ENCODE peak calls at places on chromosomes 1 and 21, in four cellular contexts. I is GM12878, U is K562, L is HepG2. N is an unnamed sample.

GRCh38 chr1:174165471-174166137 is 6.3 kb downstream of the RABGAP1L start:
- DNase-seq in I (no peak), U (peak), L (no peak), N (no peak)

GRCh38 chr1:201358596-201358995 is 18.9 kb downstream of the TNNT2 start:
- DNase-seq in I (no peak), U (no peak), L (no peak), N (no peak)

GRCh38 chr1:48177257-48177656 is 45.3 kb upstream of the SLC5A9 start:
- DNase-seq in I (no peak), U (peak), L (no peak), N (no peak)

GRCh38 chr1:18575620-18576019 is 55.0 kb upstream of the PAX7 start:
- DNase-seq in I (no peak), U (peak), L (peak), N (peak)

GRCh38 chr1:19731311-19731821 is 66.7 kb downstream of the HTR6 start:
- DNase-seq in I (no peak), U (no peak), L (no peak), N (no peak)

GRCh38 chr21:24223625-24224024 is 1383.7 kb downstream of the MRPL39 start:
- DNase-seq in I (no peak), U (no peak), L (no peak), N (no peak)

GRCh38 chr1:201653883-201654282 is 115.0 kb downstream of the NAV1 start:
- DNase-seq in I (no peak), U (no peak), L (no peak), N (no peak)

GRCh38 chr21:16330340-16331319 is 600.8 kb downstream of the USP25 start:
- DNase-seq in I (no peak), U (peak), L (peak), N (peak)

GRCh38 chr21:41219498-41220207 is 51.7 kb downstream of the BACE2 start:
- DNase-seq in I (no peak), U (no peak), L (no peak), N (no peak)

GRCh38 chr1:10679521-10680220 is 116.8 kb downstream of the CASZ1 start:
- DNase-seq in I (no peak), U (peak), L (peak), N (no peak)

GRCh38 chr1:16716691-16717173 is 23.6 kb upstream of the RNU1-4 start:
- DNase-seq in I (no peak), U (peak), L (no peak), N (no peak)

GRCh38 chr1:115655916-115656315 is 14.1 kb downstream of the VANGL1 start:
- DNase-seq in I (no peak), U (no peak), L (no peak), N (no peak)

GRCh38 chr21:38140192-38140905 is 116.4 kb upstream of the KCNJ15 start:
- DNase-seq in I (no peak), U (no peak), L (no peak), N (peak)

GRCh38 chr1:66533804-66534745 is at the start of gene SGIP1:
- DNase-seq in I (no peak), U (peak), L (no peak), N (no peak)

GRCh38 chr1:51622455-51622913 is 5.6 kb downstream of the OSBPL9 start:
- DNase-seq in I (no peak), U (peak), L (peak), N (peak)

GRCh38 chr1:171179323-171180227 is 5.5 kb upstream of the FMO2 start:
- DNase-seq in I (no peak), U (no peak), L (no peak), N (no peak)

GRCh38 chr21:43374228-43374885 is 52.6 kb downstream of the SIK1 start:
- DNase-seq in I (no peak), U (no peak), L (no peak), N (no peak)

GRCh38 chr21:43373387-43374227 is 53.3 kb downstream of the SIK1 start:
- DNase-seq in I (no peak), U (no peak), L (no peak), N (no peak)

GRCh38 chr21:43375827-43376795 is 50.8 kb downstream of the SIK1 start:
- DNase-seq in I (no peak), U (no peak), L (no peak), N (no peak)

GRCh38 chr21:43372663-43373386 is 54.1 kb downstream of the SIK1 start:
- DNase-seq in I (no peak), U (no peak), L (no peak), N (no peak)

DNA sequence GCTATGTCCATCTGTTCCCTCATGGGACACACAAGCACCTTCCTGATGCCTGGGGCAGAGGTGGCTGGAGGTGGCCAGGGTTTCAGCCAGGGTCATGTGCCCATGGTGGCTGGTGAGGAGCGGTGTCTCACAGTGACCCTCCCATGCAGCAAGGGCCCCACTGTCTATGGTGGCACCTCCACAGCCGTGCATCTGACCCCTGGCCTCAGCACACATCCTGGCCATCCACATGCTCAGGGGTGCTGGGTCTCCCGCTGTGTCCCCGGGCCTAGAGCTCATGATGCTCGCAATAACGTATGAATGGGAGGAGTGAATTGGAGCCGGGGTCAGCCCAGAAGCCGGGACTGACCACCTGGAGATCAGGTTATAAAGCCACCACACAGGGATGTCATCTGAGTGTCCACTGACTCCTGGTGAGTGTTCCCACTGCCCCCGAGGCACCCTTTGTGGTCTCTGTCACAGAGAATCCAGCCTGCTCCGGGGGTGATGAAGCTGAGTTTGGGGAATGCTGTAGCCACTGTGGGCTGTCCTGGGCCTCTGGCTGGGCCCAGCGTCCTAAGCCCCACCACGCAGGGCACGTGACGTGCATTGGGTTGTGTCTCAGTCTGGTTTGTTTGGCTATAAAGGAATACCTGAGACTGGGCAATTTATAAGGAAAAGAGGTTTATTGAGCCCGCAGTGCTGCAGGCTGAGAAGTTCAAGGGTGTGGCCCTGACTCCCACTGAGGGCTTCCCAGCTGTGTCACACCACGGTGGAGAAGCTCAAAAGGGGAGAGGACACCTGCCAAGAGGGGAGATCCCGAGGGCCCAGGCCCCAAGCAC is 51.7 kb downstream of the SIK1 start:
- DNase-seq in I (no peak), U (no peak), L (no peak), N (no peak)
- TF ChIP-seq CHD4 in I (no peak), U (no peak), L (no peak), N (no peak)

DNA sequence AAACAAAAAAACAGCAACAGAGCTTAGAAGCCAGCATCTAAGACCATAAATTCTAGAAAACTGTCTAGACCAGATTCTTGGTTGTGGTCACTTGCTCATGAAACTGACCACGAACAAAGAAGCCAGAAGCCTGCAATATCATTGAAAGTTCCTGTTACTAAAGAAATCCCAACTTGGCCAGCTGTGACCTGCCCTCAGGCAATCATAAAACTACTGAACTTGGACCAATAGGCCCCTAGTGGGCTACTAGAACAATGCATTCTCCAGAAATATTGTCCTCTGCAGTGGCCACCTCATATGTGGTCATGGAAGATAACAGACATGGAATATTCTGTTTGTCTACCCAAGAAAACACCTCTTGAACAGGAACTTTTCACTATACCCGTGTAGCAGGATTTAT is 87.7 kb downstream of the SPATA17 start:
- DNase-seq in I (no peak), U (no peak), L (no peak), N (no peak)
- TF ChIP-seq SMC3 in I (no peak), U (no peak), L (no peak), N (no peak)

GRCh38 chr1:152037920-152038658 is 1.3 kb upstream of the S100A11 start:
- DNase-seq in I (no peak), U (no peak), L (no peak), N (no peak)
- TF ChIP-seq CHD4 in I (no peak), U (no peak), L (no peak), N (no peak)

GRCh38 chr1:212366901-212367300 is 47.8 kb downstream of the PACC1 start:
- DNase-seq in I (no peak), U (no peak), L (no peak), N (no peak)

GRCh38 chr1:212364985-212365384 is 49.7 kb downstream of the PACC1 start:
- DNase-seq in I (no peak), U (no peak), L (no peak), N (no peak)

GRCh38 chr1:212367474-212368072 is 47.1 kb downstream of the PACC1 start:
- DNase-seq in I (no peak), U (no peak), L (no peak), N (no peak)

GRCh38 chr1:212368073-212368484 is 46.6 kb downstream of the PACC1 start:
- DNase-seq in I (peak), U (peak), L (peak), N (peak)
- TF ChIP-seq SMC3 in I (peak), U (peak), L (peak), N (peak)

GRCh38 chr1:225737179-225737578 is 40.4 kb upstream of the SRP9 start:
- DNase-seq in I (no peak), U (no peak), L (no peak), N (peak)

GRCh38 chr1:225737866-225738265 is 39.8 kb upstream of the SRP9 start:
- DNase-seq in I (no peak), U (no peak), L (no peak), N (no peak)

GRCh38 chr1:225735252-225736149 is 42.1 kb upstream of the SRP9 start:
- DNase-seq in I (no peak), U (no peak), L (peak), N (peak)

GRCh38 chr1:225736651-225737097 is 41.0 kb upstream of the SRP9 start:
- DNase-seq in I (no peak), U (no peak), L (no peak), N (no peak)

GRCh38 chr1:225733254-225733653 is 44.4 kb upstream of the SRP9 start:
- DNase-seq in I (no peak), U (no peak), L (peak), N (no peak)
- TF ChIP-seq CHD4 in I (no peak), U (no peak), L (no peak), N (no peak)

GRCh38 chr1:8671313-8671917 is 146.0 kb downstream of the RERE start:
- DNase-seq in I (no peak), U (peak), L (peak), N (peak)
- TF ChIP-seq SMC3 in I (peak), U (peak), L (peak), N (peak)

DNA sequence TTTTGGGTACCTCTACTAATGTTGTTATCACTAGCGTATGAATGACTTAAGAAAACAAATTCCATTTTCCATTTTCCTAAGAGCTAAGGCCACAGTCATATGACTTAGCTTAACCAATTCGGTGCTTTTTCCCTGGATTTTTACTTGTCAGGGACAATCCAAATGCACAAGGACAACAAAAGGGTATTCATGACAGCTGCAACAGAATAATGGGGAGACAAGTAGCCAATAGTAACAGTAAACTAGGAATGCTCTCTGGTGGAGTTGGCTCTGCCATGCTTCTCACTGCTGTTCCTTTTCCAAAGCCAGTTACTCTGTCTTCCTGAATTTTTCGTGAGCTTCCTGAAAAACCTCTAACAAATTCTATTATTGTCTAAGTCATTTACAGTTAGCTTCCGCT is 52.9 kb downstream of the LRRIQ3 start:
- DNase-seq in I (no peak), U (no peak), L (no peak), N (no peak)
- TF ChIP-seq CHD4 in I (no peak), U (no peak), L (no peak), N (no peak)

GRCh38 chr21:29465528-29465927 is 166.8 kb downstream of the BACH1 start:
- DNase-seq in I (no peak), U (no peak), L (no peak), N (no peak)
- TF ChIP-seq SMC3 in I (no peak), U (no peak), L (no peak), N (no peak)

GRCh38 chr1:204041232-204041767 is 31.6 kb upstream of the SOX13 start:
- DNase-seq in I (no peak), U (no peak), L (no peak), N (no peak)
- TF ChIP-seq CHD4 in I (no peak), U (no peak), L (no peak), N (no peak)

GRCh38 chr1:226548281-226549093 is at the start of gene STUM:
- DNase-seq in I (no peak), U (no peak), L (no peak), N (no peak)
- TF ChIP-seq SMC3 in I (no peak), U (no peak), L (no peak), N (no peak)